ENCODE peak calls at places on chromosomes 2 and 18, in four cellular contexts. S is A549, K is GM12878, D is HepG2. L is an unnamed sample.
A peak's percentile ranks its signal among the peaks of the same experiment; 100 is the strongest.

GRCh38 chr2:236867441-236868260 is 218.0 kb upstream of the COPS8 start:
- DNase-seq in K (no peak), S (no peak), D (no peak), L (no peak)

GRCh38 chr2:240235811-240236210 is 95.4 kb upstream of the OTOS start:
- DNase-seq in D (no peak), K (no peak), S (no peak), L (no peak)

GRCh38 chr2:42809876-42810125 is 17.4 kb upstream of the HAAO start:
- DNase-seq in D (peak; percentile 79), S (peak; percentile 87), K (no peak), L (peak; percentile 91)

GRCh38 chr2:2523395-2524339 is 192.6 kb upstream of the MYT1L start:
- DNase-seq in K (no peak), D (no peak), S (no peak), L (no peak)

GRCh38 chr18:12599966-12600365 is 57.9 kb downstream of the SPIRE1 start:
- DNase-seq in D (no peak), K (no peak), S (no peak), L (no peak)

GRCh38 chr2:64934530-64934929 is 54.7 kb upstream of the SLC1A4 start:
- DNase-seq in K (no peak), D (no peak), S (no peak), L (no peak)

GRCh38 chr18:31400191-31400590 is 23.6 kb downstream of the DSG4 start:
- DNase-seq in S (no peak), K (no peak), D (no peak), L (no peak)

GRCh38 chr2:73984922-73985317 is 210 bp downstream of the TET3 start:
- DNase-seq in K (no peak), D (peak; percentile 26), S (peak; percentile 35), L (no peak)

GRCh38 chr2:97936199-97936598 is 59.5 kb downstream of the TMEM131 start:
- DNase-seq in K (no peak), S (no peak), D (peak; percentile 25), L (peak; percentile 34)

DNA sequence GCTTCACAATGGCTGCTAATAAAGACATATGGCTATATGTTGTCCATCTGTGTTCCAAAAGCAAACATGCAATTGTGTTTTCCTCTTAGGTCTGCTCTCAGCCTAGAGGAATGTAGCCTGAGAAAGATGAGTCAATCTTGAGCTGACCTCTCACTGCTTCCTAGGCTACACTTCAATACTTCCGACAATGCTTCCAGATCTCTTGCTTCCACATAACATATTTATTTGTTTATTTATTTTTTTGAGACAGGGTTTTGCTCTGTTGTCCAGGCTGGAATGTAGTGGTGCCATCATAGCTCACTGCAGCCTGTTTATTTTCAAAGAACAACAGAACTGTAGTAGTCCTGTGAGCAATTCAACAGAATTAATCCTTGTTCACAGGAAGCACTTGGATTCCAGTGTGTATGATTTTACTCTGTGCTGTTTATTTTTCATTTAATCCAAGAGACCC is 438.0 kb downstream of the TXNL1 start:
- DNase-seq in D (no peak), K (no peak), S (peak; percentile 0), L (no peak)
- TF ChIP-seq CHD4 in D (no peak), K (no peak), S (no peak), L (no peak)

GRCh38 chr2:10594481-10594880 is 95.3 kb downstream of the NOL10 start:
- DNase-seq in S (no peak), K (no peak), D (no peak), L (no peak)

GRCh38 chr2:10591207-10591606 is 98.6 kb downstream of the NOL10 start:
- DNase-seq in K (no peak), D (no peak), S (no peak), L (no peak)

GRCh38 chr2:10588911-10589310 is 100.9 kb downstream of the NOL10 start:
- DNase-seq in S (no peak), D (no peak), K (no peak), L (no peak)

GRCh38 chr2:10590742-10591141 is 99.0 kb downstream of the NOL10 start:
- DNase-seq in S (peak; percentile 16), K (no peak), D (no peak), L (no peak)

GRCh38 chr2:10592652-10593051 is 97.1 kb downstream of the NOL10 start:
- DNase-seq in K (no peak), D (no peak), S (no peak), L (no peak)
- TF ChIP-seq CHD4 in K (no peak), D (no peak), S (no peak), L (no peak)

DNA sequence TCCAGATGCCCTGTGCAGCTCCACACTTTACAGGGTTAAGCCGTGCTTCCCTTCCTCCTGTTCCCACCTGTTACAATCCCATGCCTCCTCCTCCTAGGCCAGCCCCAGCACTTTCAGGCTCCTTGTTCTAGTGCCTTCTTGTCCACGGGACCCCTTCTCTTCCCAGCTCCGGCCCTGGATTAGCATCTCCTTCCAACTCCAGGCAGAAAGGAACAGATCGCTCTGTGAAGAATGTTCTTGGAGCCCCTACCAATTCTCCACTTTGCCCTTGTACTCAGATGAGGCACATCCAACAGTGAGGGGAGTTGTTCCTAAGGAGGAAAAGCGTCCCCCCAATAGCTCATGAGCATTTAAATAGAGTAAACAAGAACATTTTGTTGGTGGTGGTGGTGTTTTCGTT is 72.7 kb downstream of the CABLES1 start:
- DNase-seq in D (no peak), K (no peak), S (no peak), L (no peak)
- TF ChIP-seq CHD4 in D (no peak), K (no peak), S (no peak), L (no peak)

DNA sequence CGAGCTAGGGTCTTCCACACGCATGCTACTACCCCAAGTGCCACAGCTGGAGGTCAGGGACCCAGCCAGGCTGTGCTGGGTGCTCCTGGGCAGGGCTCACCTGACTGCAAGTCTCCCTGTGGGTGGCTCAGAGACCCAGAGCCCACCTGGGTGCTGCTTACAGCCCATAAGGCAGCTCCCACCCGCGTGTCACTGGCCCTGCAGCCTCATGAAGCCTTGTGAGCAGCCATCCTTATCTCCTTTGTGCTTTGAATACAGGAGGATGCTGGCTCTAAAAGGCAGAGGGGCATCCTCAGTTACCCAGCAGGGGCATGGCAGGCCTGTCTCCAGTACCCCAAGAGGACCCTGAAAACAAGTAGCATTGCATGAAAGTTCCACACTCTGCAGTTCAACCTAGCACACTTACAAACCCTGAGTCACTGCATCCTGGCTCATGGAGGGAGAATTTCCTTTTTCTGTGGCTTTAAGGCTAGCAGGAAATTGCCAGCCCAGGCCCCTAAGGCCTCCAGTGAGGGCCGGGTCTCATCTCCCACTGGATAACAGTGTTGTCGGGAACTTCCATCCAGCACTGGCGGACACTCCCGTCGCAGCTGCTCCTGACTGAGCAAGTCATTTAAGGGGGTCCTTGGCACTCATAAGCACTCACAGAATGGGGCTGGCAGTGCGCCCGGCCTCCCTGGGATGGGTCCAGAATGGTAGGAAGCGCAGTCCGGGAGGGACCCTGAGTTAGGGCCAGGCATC is 137.1 kb downstream of the RPIA start:
- DNase-seq in D (no peak), K (no peak), S (no peak), L (no peak)
- TF ChIP-seq CHD4 in D (no peak), K (no peak), S (no peak), L (no peak)

DNA sequence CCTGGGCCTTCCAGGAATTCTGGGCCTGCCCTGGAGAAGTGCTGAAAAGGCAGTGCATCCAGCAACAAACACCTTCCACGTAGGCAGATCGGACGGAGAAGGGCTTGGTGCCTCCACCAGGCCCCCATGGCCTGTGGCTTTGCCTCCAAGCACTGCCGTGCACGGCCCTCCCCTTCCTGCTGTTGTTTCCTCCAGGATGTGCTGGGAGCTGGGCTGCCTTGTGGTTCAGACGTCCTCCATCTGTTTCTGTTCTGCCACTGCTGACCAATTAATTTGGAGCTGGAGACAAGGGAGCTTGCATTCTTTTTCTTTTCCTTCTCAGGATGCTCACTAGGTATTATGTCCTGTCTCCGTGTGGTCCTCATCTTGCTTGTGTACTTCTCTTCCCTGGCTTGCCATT is 197.0 kb downstream of the HRH4 start:
- DNase-seq in K (no peak), S (no peak), D (no peak), L (no peak)
- TF ChIP-seq CHD4 in K (no peak), S (no peak), D (no peak), L (no peak)